ENCODE peak calls at places on chromosomes 11 and 22, in eight cellular contexts. One of them, this sample, is unnamed. For H3K9me3, the result is how much of the 10 kb centered on the place peaks cover.

GRCh38 chr11:64566042-64566914 is 24.7 kb upstream of the SLC22A12 start:
- DNase-seq in lower lobe of right lung: peak
- DNase-seq in tibial nerve: peak
- DNase-seq in right atrium auricular region: peak
- DNase-seq in Caco-2: peak
- DNase-seq in HAP-1: peak
- DNase-seq in PC-9: peak
- DNase-seq in GM12878: no peak
- DNase-seq in this sample: peak

GRCh38 chr11:87753143-87753542 is 422.1 kb downstream of the RAB38 start:
- DNase-seq in lower lobe of right lung: no peak
- DNase-seq in tibial nerve: no peak
- DNase-seq in right atrium auricular region: no peak
- DNase-seq in Caco-2: no peak
- DNase-seq in HAP-1: no peak
- DNase-seq in PC-9: no peak
- DNase-seq in GM12878: no peak
- DNase-seq in this sample: no peak

GRCh38 chr22:18133452-18133851 is 16.5 kb upstream of the USP18 start:
- DNase-seq in lower lobe of right lung: no peak
- DNase-seq in tibial nerve: peak
- DNase-seq in right atrium auricular region: no peak
- DNase-seq in Caco-2: no peak
- DNase-seq in HAP-1: no peak
- DNase-seq in PC-9: no peak
- DNase-seq in GM12878: no peak
- DNase-seq in this sample: no peak

GRCh38 chr11:14249121-14249963 is 109.6 kb downstream of the RRAS2 start:
- DNase-seq in lower lobe of right lung: peak
- DNase-seq in tibial nerve: peak
- DNase-seq in right atrium auricular region: peak
- DNase-seq in Caco-2: peak
- DNase-seq in HAP-1: peak
- DNase-seq in PC-9: no peak
- DNase-seq in GM12878: no peak
- DNase-seq in this sample: no peak

GRCh38 chr22:44351685-44352377 is 39.1 kb upstream of the SHISAL1 start:
- DNase-seq in lower lobe of right lung: no peak
- DNase-seq in tibial nerve: no peak
- DNase-seq in right atrium auricular region: peak
- DNase-seq in Caco-2: peak
- DNase-seq in HAP-1: peak
- DNase-seq in PC-9: peak
- DNase-seq in GM12878: no peak
- DNase-seq in this sample: peak

GRCh38 chr11:134677338-134677948 is 265.4 kb upstream of the B3GAT1 start:
- DNase-seq in lower lobe of right lung: no peak
- DNase-seq in tibial nerve: no peak
- DNase-seq in right atrium auricular region: no peak
- DNase-seq in Caco-2: no peak
- DNase-seq in HAP-1: no peak
- DNase-seq in PC-9: no peak
- DNase-seq in GM12878: no peak
- DNase-seq in this sample: no peak

GRCh38 chr11:8934735-8935478 is 2.2 kb upstream of the C11orf16 start:
- DNase-seq in lower lobe of right lung: no peak
- DNase-seq in tibial nerve: no peak
- DNase-seq in right atrium auricular region: no peak
- DNase-seq in Caco-2: peak
- DNase-seq in HAP-1: peak
- DNase-seq in PC-9: peak
- DNase-seq in GM12878: no peak
- DNase-seq in this sample: no peak

GRCh38 chr11:14418801-14419417 is 59.9 kb upstream of the RRAS2 start:
- DNase-seq in lower lobe of right lung: no peak
- DNase-seq in tibial nerve: no peak
- DNase-seq in right atrium auricular region: no peak
- DNase-seq in Caco-2: peak
- DNase-seq in HAP-1: peak
- DNase-seq in PC-9: no peak
- DNase-seq in GM12878: no peak
- DNase-seq in this sample: no peak

GRCh38 chr11:64762916-64763803 is 3.4 kb upstream of the PYGM start:
- DNase-seq in lower lobe of right lung: no peak
- DNase-seq in tibial nerve: no peak
- DNase-seq in right atrium auricular region: no peak
- DNase-seq in Caco-2: no peak
- DNase-seq in HAP-1: no peak
- DNase-seq in PC-9: no peak
- DNase-seq in GM12878: no peak
- DNase-seq in this sample: no peak

GRCh38 chr11:34181254-34181653 is 75.8 kb downstream of the NAT10 start:
- DNase-seq in lower lobe of right lung: peak
- DNase-seq in tibial nerve: no peak
- DNase-seq in right atrium auricular region: no peak
- DNase-seq in Caco-2: no peak
- DNase-seq in HAP-1: no peak
- DNase-seq in PC-9: no peak
- DNase-seq in GM12878: no peak
- DNase-seq in this sample: no peak

GRCh38 chr11:14386895-14387480 is 28.0 kb upstream of the RRAS2 start:
- DNase-seq in lower lobe of right lung: no peak
- DNase-seq in tibial nerve: no peak
- DNase-seq in right atrium auricular region: peak
- DNase-seq in Caco-2: peak
- DNase-seq in HAP-1: peak
- DNase-seq in PC-9: no peak
- DNase-seq in GM12878: no peak
- DNase-seq in this sample: no peak

GRCh38 chr11:60922906-60923305 is 1.4 kb upstream of the TMEM132A start:
- DNase-seq in lower lobe of right lung: no peak
- DNase-seq in tibial nerve: no peak
- DNase-seq in right atrium auricular region: no peak
- DNase-seq in Caco-2: no peak
- DNase-seq in HAP-1: no peak
- DNase-seq in PC-9: no peak
- DNase-seq in GM12878: no peak
- DNase-seq in this sample: no peak

GRCh38 chr11:32434387-32435151 is 770 bp downstream of the WT1 start:
- DNase-seq in lower lobe of right lung: no peak
- DNase-seq in tibial nerve: no peak
- DNase-seq in right atrium auricular region: no peak
- DNase-seq in Caco-2: peak
- DNase-seq in HAP-1: peak
- DNase-seq in PC-9: no peak
- DNase-seq in GM12878: no peak
- DNase-seq in this sample: no peak

GRCh38 chr11:68959465-68960298 is 21.1 kb downstream of the MRGPRD start:
- DNase-seq in lower lobe of right lung: peak
- DNase-seq in tibial nerve: no peak
- DNase-seq in right atrium auricular region: no peak
- DNase-seq in Caco-2: no peak
- DNase-seq in HAP-1: no peak
- DNase-seq in PC-9: no peak
- DNase-seq in GM12878: no peak
- DNase-seq in this sample: no peak

GRCh38 chr11:2528301-2529050 is 83.7 kb downstream of the KCNQ1 start:
- DNase-seq in lower lobe of right lung: peak
- DNase-seq in tibial nerve: no peak
- DNase-seq in right atrium auricular region: no peak
- DNase-seq in Caco-2: no peak
- DNase-seq in HAP-1: no peak
- DNase-seq in PC-9: no peak
- DNase-seq in GM12878: no peak
- DNase-seq in this sample: peak

GRCh38 chr11:67276821-67277230 is 10.6 kb downstream of the GRK2 start:
- DNase-seq in lower lobe of right lung: peak
- DNase-seq in tibial nerve: no peak
- DNase-seq in right atrium auricular region: no peak
- DNase-seq in Caco-2: no peak
- DNase-seq in HAP-1: no peak
- DNase-seq in PC-9: no peak
- DNase-seq in GM12878: no peak
- DNase-seq in this sample: no peak

GRCh38 chr22:20937031-20937793 is 20.0 kb downstream of the CRKL start:
- DNase-seq in lower lobe of right lung: peak
- DNase-seq in tibial nerve: no peak
- DNase-seq in right atrium auricular region: no peak
- DNase-seq in Caco-2: peak
- DNase-seq in HAP-1: no peak
- DNase-seq in PC-9: no peak
- DNase-seq in GM12878: no peak
- DNase-seq in this sample: no peak

GRCh38 chr22:49419661-49420060 is 408.0 kb downstream of the BRD1 start:
- DNase-seq in lower lobe of right lung: no peak
- DNase-seq in tibial nerve: no peak
- DNase-seq in right atrium auricular region: no peak
- DNase-seq in Caco-2: no peak
- DNase-seq in HAP-1: no peak
- DNase-seq in PC-9: no peak
- DNase-seq in GM12878: no peak
- DNase-seq in this sample: no peak
- H3K9me3 ChIP-seq in lower lobe of right lung: under half
- H3K9me3 ChIP-seq in tibial nerve: under half
- H3K9me3 ChIP-seq in right atrium auricular region: under half
- H3K9me3 ChIP-seq in Caco-2: under half
- H3K9me3 ChIP-seq in HAP-1: under half
- H3K9me3 ChIP-seq in PC-9: under half
- H3K9me3 ChIP-seq in GM12878: under half
- H3K9me3 ChIP-seq in this sample: under half

DNA sequence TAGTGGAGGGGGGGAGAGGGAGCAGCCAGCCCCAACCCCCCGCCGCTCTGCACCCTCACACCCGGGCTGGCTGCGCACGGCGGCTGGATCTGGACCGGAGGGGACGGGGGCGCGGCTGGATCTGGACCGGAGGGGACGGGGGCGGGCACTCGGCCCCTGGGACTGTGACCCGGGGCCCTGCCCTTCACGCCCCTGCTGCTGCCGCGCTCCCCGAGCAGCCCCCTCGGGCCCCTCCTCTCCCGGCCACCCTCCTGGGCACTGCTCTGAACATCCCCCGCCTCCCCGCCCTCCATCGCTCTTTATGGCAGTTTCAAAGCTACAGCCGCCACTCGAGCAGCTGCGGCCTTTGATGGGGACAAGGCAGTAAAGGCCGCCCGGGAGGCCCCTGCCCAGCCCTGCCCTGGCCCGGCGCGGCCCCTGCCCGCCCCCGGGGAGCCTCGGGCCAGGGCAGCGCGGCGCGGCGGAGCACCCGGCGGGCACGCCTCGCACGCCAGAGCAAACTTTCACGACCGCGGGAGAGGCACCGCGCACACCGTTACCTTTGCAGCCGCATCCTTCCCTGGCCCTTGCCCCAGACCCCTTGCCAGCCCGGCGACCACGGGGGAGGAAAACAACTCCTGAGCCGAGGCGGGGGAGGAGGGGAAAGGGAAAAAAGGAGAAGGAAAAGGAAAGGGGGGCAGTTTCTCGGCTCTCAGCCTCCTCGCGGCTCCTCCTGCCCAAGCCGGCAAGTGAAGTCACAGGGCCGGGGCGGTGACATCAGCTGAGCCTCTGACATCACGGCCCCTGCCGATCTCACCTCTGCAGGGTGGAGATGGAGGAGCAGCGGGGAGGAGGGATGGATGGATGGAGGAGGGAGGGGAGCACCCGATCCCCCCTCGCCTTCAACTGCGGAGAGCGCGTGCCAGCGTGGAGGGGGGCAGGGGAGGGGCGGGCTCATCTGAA is 13.1 kb upstream of the TCF20 start:
- DNase-seq in lower lobe of right lung: peak
- DNase-seq in tibial nerve: no peak
- DNase-seq in right atrium auricular region: no peak
- DNase-seq in Caco-2: peak
- DNase-seq in HAP-1: peak
- DNase-seq in PC-9: no peak
- DNase-seq in GM12878: no peak
- DNase-seq in this sample: peak
- H3K4me3 ChIP-seq in lower lobe of right lung: peak
- H3K4me3 ChIP-seq in tibial nerve: peak
- H3K4me3 ChIP-seq in right atrium auricular region: no peak
- H3K4me3 ChIP-seq in Caco-2: peak
- H3K4me3 ChIP-seq in HAP-1: no peak
- H3K4me3 ChIP-seq in PC-9: no peak
- H3K4me3 ChIP-seq in GM12878: no peak
- H3K4me3 ChIP-seq in this sample: no peak

DNA sequence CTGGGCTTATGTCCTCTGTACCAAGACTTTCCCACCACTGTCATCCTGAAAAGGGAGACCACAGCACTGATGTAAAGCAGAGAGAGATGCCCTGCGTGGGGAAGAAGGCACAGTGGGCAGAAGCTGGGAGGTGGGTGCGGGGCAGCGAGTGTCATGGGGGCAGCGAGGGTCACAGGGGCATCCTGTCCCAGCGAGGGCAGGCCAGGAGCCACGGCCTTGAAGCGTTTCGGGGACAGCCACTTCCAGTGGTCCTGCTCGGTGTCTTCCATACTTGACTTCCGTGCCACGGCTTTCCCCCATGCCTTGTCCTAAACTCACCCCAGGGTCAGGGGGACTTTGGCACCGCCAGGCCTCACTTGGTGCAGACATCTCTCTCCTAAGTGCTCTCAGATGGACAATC is 1121.3 kb downstream of the TBC1D22A start:
- DNase-seq in lower lobe of right lung: no peak
- DNase-seq in tibial nerve: no peak
- DNase-seq in right atrium auricular region: peak
- DNase-seq in Caco-2: no peak
- DNase-seq in HAP-1: no peak
- DNase-seq in PC-9: no peak
- DNase-seq in GM12878: no peak
- DNase-seq in this sample: no peak
- H3K9me3 ChIP-seq in lower lobe of right lung: under half
- H3K9me3 ChIP-seq in tibial nerve: under half
- H3K9me3 ChIP-seq in right atrium auricular region: under half
- H3K9me3 ChIP-seq in Caco-2: under half
- H3K9me3 ChIP-seq in HAP-1: under half
- H3K9me3 ChIP-seq in PC-9: under half
- H3K9me3 ChIP-seq in GM12878: under half
- H3K9me3 ChIP-seq in this sample: under half

DNA sequence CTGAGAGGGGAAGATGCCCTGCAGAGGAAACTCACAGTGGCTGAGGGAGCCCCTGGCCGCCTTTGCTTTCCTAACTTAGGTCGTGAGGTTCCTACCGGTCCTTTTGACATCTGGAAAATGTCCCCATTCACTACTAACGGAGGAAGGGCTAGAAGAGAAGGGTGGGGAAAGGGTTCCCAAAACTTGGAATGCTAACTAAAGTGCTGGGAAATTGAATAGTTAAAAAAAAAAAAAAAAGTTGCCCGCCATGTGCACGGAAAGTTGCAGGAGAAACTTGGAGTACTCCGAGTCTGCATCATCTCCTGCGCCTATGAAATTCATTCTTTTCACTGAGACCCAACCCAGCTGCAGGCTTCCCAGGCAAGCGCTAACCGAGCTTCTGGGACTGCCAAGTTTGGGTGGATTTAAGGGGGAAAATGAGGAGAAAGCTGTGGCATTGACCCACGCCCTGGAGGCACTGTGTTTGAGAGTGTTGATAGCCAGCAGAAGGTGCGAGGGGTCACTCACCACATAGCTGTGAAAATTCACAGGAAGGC is 854 bp downstream of the TIMP3 start:
- DNase-seq in lower lobe of right lung: no peak
- DNase-seq in tibial nerve: no peak
- DNase-seq in right atrium auricular region: no peak
- DNase-seq in Caco-2: no peak
- DNase-seq in HAP-1: no peak
- DNase-seq in PC-9: no peak
- DNase-seq in GM12878: no peak
- DNase-seq in this sample: no peak
- H3K4me3 ChIP-seq in lower lobe of right lung: peak
- H3K4me3 ChIP-seq in tibial nerve: peak
- H3K4me3 ChIP-seq in right atrium auricular region: peak
- H3K4me3 ChIP-seq in Caco-2: peak
- H3K4me3 ChIP-seq in HAP-1: peak
- H3K4me3 ChIP-seq in PC-9: peak
- H3K4me3 ChIP-seq in GM12878: no peak
- H3K4me3 ChIP-seq in this sample: peak